ENCODE peak calls at places on chromosomes 13 and 19, in six cellular contexts. L is cardiac fibroblast, N is colonic mucosa, M is coronary artery, S is GM06990, E is tibial artery. Q is an unnamed sample.

GRCh38 chr19:2291185-2291751 is 9.3 kb upstream of the PEAK3 start:
- DNase-seq in S (no peak), M (no peak), L (no peak), N (no peak), E (no peak), Q (no peak)

GRCh38 chr19:54325194-54325621 is 12.2 kb upstream of the LILRA5 start:
- DNase-seq in E (no peak), M (no peak), L (peak), S (peak), N (peak), Q (peak)

GRCh38 chr19:41615207-41615606 is 11.7 kb downstream of the CEACAM4 start:
- DNase-seq in S (no peak), E (no peak), M (no peak), L (no peak), N (no peak), Q (no peak)

GRCh38 chr13:57630661-57631606 is 610 bp upstream of the PCDH17 start:
- DNase-seq in S (no peak), M (no peak), E (no peak), N (no peak), L (no peak), Q (no peak)

GRCh38 chr13:114341003-114341777 is 26.9 kb downstream of the CHAMP1 start:
- DNase-seq in M (no peak), S (no peak), E (no peak), N (no peak), L (no peak), Q (no peak)

GRCh38 chr19:16234552-16235445 is 37.1 kb downstream of the AP1M1 start:
- DNase-seq in L (no peak), E (no peak), N (no peak), M (no peak), S (no peak), Q (no peak)

GRCh38 chr13:66640231-66640630 is 589.9 kb downstream of the PCDH9 start:
- DNase-seq in M (no peak), N (no peak), E (no peak), L (no peak), S (no peak), Q (no peak)

GRCh38 chr19:5651361-5651760 is 28.5 kb downstream of the SAFB start:
- DNase-seq in S (no peak), E (no peak), M (no peak), L (no peak), N (no peak), Q (no peak)

GRCh38 chr19:35943542-35944301 is 7.5 kb downstream of the LRFN3 start:
- DNase-seq in E (no peak), L (no peak), S (no peak), N (no peak), M (no peak), Q (no peak)

GRCh38 chr13:102707465-102707864 is 12.6 kb upstream of the METTL21C start:
- DNase-seq in N (no peak), S (no peak), E (no peak), L (peak), M (no peak), Q (peak)

GRCh38 chr13:50421457-50422130 is 406.4 kb downstream of the KCNRG start:
- DNase-seq in N (no peak), S (no peak), M (no peak), E (no peak), L (no peak), Q (no peak)

GRCh38 chr13:108609353-108609752 is 20.1 kb upstream of the MYO16 start:
- DNase-seq in L (peak), E (no peak), M (no peak), N (no peak), S (no peak), Q (peak)

GRCh38 chr13:67515895-67516294 is 285.8 kb upstream of the PCDH9 start:
- DNase-seq in N (no peak), M (no peak), S (no peak), E (no peak), L (peak), Q (peak)

GRCh38 chr19:10636304-10636972 is 11.1 kb downstream of the SLC44A2 start:
- DNase-seq in N (no peak), E (no peak), M (no peak), S (no peak), L (no peak), Q (no peak)

GRCh38 chr19:56705939-56706338 is 34.4 kb upstream of the ZNF835 start:
- DNase-seq in M (no peak), N (no peak), S (no peak), E (no peak), L (no peak), Q (no peak)

GRCh38 chr19:37909661-37910199 is 2.7 kb downstream of the SIPA1L3 start:
- DNase-seq in S (no peak), L (no peak), N (no peak), E (no peak), M (no peak), Q (no peak)

GRCh38 chr13:25116044-25116443 is 20.1 kb downstream of the PABPC3 start:
- DNase-seq in N (no peak), S (no peak), E (no peak), L (no peak), M (no peak), Q (no peak)

GRCh38 chr19:38634757-38635482 is 12.5 kb upstream of the ACTN4 start:
- DNase-seq in E (peak), L (peak), N (peak), S (peak), M (no peak), Q (peak)

GRCh38 chr19:438416-438958 is 22.3 kb downstream of the SHC2 start:
- DNase-seq in N (no peak), S (no peak), L (no peak), M (no peak), E (no peak), Q (no peak)

DNA sequence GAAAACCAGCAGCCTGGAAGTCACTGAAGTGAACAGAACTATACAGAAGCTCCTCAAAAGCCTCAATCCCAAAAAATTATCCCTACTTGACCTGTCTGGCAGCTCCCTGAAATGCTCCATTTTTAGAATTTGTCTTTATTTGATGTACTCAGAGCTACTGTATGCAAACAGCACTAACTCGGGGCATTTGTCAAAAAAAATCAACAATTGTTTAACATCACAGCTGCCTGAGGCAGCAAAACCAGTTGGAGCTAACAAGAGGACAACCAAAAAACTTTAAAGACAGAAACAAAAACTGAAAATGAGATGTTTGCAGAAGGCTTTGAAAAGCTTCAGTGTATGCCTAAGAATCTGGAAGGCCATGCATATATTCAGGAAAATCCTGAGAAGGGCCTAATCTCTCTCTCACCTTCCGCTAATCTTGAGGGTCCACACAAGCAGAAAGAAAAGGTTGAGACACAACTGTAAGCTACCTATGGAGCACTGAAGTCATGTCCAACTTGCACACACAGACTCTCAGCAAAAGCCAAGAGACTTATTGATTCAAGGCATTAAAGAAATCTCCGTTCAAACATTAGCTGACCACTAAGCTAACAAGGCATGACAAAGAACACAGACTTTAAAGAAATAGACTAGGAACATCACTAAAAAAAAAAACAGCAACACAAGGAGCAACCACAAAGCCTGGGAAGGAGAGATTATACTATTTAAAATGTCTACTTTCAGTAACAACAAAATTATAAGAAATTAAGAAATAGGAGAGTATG is 16.1 kb downstream of the VWA8 start:
- DNase-seq in S (no peak), E (no peak), M (no peak), L (no peak), N (no peak), Q (no peak)
- TF ChIP-seq CTCF in S (no peak), E (no peak), M (no peak), L (no peak), N (no peak), Q (no peak)

GRCh38 chr13:41005709-41006108 is 13.4 kb downstream of the ELF1 start:
- DNase-seq in L (no peak), M (no peak), S (no peak), N (no peak), E (no peak), Q (no peak)
- H3K4me3 ChIP-seq in L (no peak), M (no peak), S (no peak), N (no peak), E (no peak), Q (no peak)

GRCh38 chr19:45782820-45783785 is 813 bp upstream of the DMPK start:
- DNase-seq in S (no peak), M (peak), L (peak), E (peak), N (no peak), Q (peak)
- TF ChIP-seq CTCF in S (no peak), M (no peak), L (no peak), E (no peak), N (no peak), Q (no peak)

GRCh38 chr13:106326751-106327150 is 208.7 kb downstream of the EFNB2 start:
- DNase-seq in E (no peak), M (no peak), S (no peak), N (no peak), L (no peak), Q (no peak)

GRCh38 chr13:106318941-106319411 is 216.5 kb downstream of the EFNB2 start:
- DNase-seq in N (no peak), S (no peak), M (no peak), E (no peak), L (peak), Q (peak)

GRCh38 chr13:106322628-106323027 is 212.8 kb downstream of the EFNB2 start:
- DNase-seq in M (no peak), N (no peak), S (no peak), L (no peak), E (no peak), Q (no peak)
- H3K4me3 ChIP-seq in M (no peak), N (no peak), S (no peak), L (no peak), E (no peak), Q (no peak)

GRCh38 chr19:17488593-17489391 is 18.5 kb downstream of the SLC27A1 start:
- DNase-seq in S (peak), M (no peak), N (peak), L (no peak), E (peak), Q (no peak)
- TF ChIP-seq CTCF in S (peak), M (no peak), N (no peak), L (no peak), E (no peak), Q (no peak)

GRCh38 chr19:48470856-48471255 is 1.7 kb downstream of the CYTH2 start:
- DNase-seq in L (no peak), E (no peak), S (no peak), N (no peak), M (no peak), Q (no peak)
- H3K4me3 ChIP-seq in L (peak), E (peak), S (no peak), N (no peak), M (peak), Q (no peak)

GRCh38 chr13:37869756-37870488 is at the start of gene TRPC4:
- DNase-seq in E (peak), S (no peak), L (peak), N (peak), M (peak), Q (peak)
- TF ChIP-seq CTCF in E (peak), S (peak), L (peak), N (no peak), M (peak), Q (peak)

GRCh38 chr13:79407349-79407979 is 1.4 kb upstream of the RBM26 start:
- DNase-seq in L (no peak), E (no peak), M (no peak), S (no peak), N (no peak), Q (no peak)
- H3K4me3 ChIP-seq in L (no peak), E (no peak), M (no peak), S (peak), N (peak), Q (no peak)